ENCODE peak calls at places on chromosomes 7 and 10, in six cellular contexts. I is suprapubic skin; U is heart right ventricle; Y is cardiac fibroblast; S is fibroblast of lung; T is CD8-positive, alpha-beta memory T cell. H is an unnamed sample.

GRCh38 chr10:117532451-117533107 is 10.0 kb upstream of the EMX2 start:
- DNase-seq in I (peak; percentile 74), U (no peak), S (no peak), T (no peak), Y (no peak), H (no peak)

GRCh38 chr10:59857921-59858320 is 48.4 kb downstream of the CCDC6 start:
- DNase-seq in S (no peak), Y (no peak), T (no peak), U (no peak), I (no peak), H (no peak)

GRCh38 chr7:24576171-24577052 is 3.2 kb downstream of the PALS2 start:
- DNase-seq in T (no peak), I (no peak), U (no peak), Y (peak; percentile 84), S (peak; percentile 87), H (peak; percentile 37)

GRCh38 chr10:88361995-88362540 is 221.1 kb downstream of the RNLS start:
- DNase-seq in Y (no peak), T (no peak), S (no peak), U (no peak), I (no peak), H (no peak)

GRCh38 chr10:64408386-64409178 is 887.4 kb downstream of the REEP3 start:
- DNase-seq in S (peak; percentile 33), Y (peak; percentile 2), I (no peak), T (no peak), U (peak; percentile 20), H (no peak)

GRCh38 chr7:54831046-54831643 is 72.1 kb upstream of the SEC61G start:
- DNase-seq in I (no peak), S (no peak), U (no peak), T (no peak), Y (peak; percentile 33), H (no peak)

GRCh38 chr7:150371996-150372270 is 3.3 kb downstream of the REPIN1 start:
- DNase-seq in U (no peak), Y (no peak), I (no peak), S (no peak), T (no peak), H (no peak)

GRCh38 chr10:178208-178607 is 43.0 kb downstream of the ZMYND11 start:
- DNase-seq in Y (peak; percentile 69), T (no peak), S (peak; percentile 76), U (no peak), I (no peak), H (no peak)

GRCh38 chr10:96719205-96719604 is 1.1 kb downstream of the PIK3AP1 start:
- DNase-seq in U (no peak), Y (no peak), I (no peak), S (no peak), T (no peak), H (no peak)

GRCh38 chr10:22500567-22501369 is 155.5 kb downstream of the SPAG6 start:
- DNase-seq in U (no peak), I (no peak), S (peak; percentile 31), Y (no peak), T (no peak), H (no peak)

GRCh38 chr7:123847868-123848267 is 2.9 kb downstream of the HYAL4 start:
- DNase-seq in I (no peak), S (no peak), T (no peak), U (no peak), Y (no peak), H (no peak)

GRCh38 chr7:77348371-77348813 is 67.8 kb downstream of the GSAP start:
- DNase-seq in S (peak; percentile 72), Y (peak; percentile 95), I (no peak), U (peak; percentile 70), T (no peak), H (no peak)

GRCh38 chr7:149422914-149423285 is 38.0 kb downstream of the ZNF777 start:
- DNase-seq in U (no peak), I (no peak), S (no peak), Y (no peak), T (no peak), H (no peak)

GRCh38 chr10:112763916-112764520 is 186.0 kb upstream of the TCF7L2 start:
- DNase-seq in S (peak; percentile 68), T (no peak), Y (peak; percentile 65), I (no peak), U (no peak), H (no peak)

GRCh38 chr10:5043716-5044115 is 40.1 kb upstream of the AKR1C2 start:
- DNase-seq in I (no peak), S (peak; percentile 15), T (no peak), Y (peak; percentile 50), U (no peak), H (no peak)

GRCh38 chr7:129188892-129189660 is 643 bp downstream of the SMO start:
- DNase-seq in T (no peak), I (no peak), Y (no peak), S (peak; percentile 24), U (no peak), H (no peak)

GRCh38 chr7:31890198-31890597 is 180.0 kb downstream of the PDE1C start:
- DNase-seq in T (no peak), I (no peak), S (peak; percentile 0), U (no peak), Y (no peak), H (no peak)

GRCh38 chr7:120792091-120792860 is 65.7 kb downstream of the TSPAN12 start:
- DNase-seq in T (peak; percentile 25), S (peak; percentile 72), Y (peak; percentile 78), I (peak; percentile 79), U (peak; percentile 70), H (no peak)

GRCh38 chr10:62961951-62962523 is 145.9 kb upstream of the EGR2 start:
- DNase-seq in U (peak; percentile 62), I (no peak), T (no peak), S (peak; percentile 9), Y (peak; percentile 36), H (no peak)

GRCh38 chr10:23422003-23422411 is 16.9 kb upstream of the OTUD1 start:
- DNase-seq in U (no peak), I (no peak), Y (no peak), T (no peak), S (no peak), H (no peak)

GRCh38 chr7:134669845-134670373 is 23.3 kb downstream of the BPGM start:
- DNase-seq in T (peak; percentile 74), I (no peak), Y (peak; percentile 98), S (peak; percentile 68), U (no peak), H (no peak)

GRCh38 chr10:29501692-29502091 is 133.1 kb downstream of the SVIL start:
- DNase-seq in S (peak; percentile 79), I (no peak), T (no peak), U (no peak), Y (peak; percentile 94), H (no peak)

GRCh38 chr7:92646966-92647625 is 56.9 kb upstream of the FAM133B start:
- DNase-seq in Y (no peak), U (no peak), S (no peak), T (no peak), I (no peak), H (no peak)

GRCh38 chr10:63491558-63492316 is 26.0 kb upstream of the JMJD1C start:
- DNase-seq in S (peak; percentile 94), U (peak; percentile 40), I (no peak), T (no peak), Y (peak; percentile 95), H (peak; percentile 77)

GRCh38 chr10:6763417-6763816 is 183.3 kb upstream of the PRKCQ start:
- DNase-seq in S (no peak), T (no peak), I (no peak), Y (no peak), U (no peak), H (no peak)

GRCh38 chr10:118754132-118754555 is 626 bp downstream of the CACUL1 start:
- DNase-seq in Y (peak; percentile 27), S (peak; percentile 31), T (peak; percentile 31), I (no peak), U (peak; percentile 45), H (no peak)

DNA sequence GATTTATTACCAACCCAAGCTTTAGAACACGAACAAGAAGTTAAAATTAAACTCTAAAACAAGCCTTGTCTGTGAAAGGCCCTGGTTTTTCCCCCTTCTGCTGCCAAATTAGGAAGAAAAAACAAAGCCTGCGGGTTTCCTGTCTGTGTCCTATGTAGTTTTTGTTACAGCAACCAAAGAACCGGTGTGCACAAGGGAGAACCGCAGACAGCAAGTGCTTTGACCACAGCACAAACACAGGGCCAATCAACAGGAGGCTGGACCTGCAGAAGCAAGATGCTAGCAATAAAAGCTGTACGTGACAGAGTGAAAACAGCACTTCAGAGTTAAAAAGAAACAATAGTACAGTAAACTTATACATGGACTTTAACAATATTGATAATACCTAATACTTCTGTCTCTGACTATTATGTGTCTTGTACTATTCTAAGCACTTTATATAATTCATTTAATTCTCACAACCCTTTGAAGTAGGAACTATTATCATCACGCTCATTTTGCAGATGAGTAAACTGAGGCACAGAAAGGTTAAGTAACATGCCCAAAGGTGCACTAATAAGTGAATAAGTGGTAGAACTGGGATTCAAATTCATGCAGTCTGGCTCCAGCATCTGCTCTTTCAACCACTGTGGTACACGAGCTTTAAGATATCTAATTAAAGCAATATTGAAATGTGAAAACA is 66.0 kb downstream of the STK17A start:
- DNase-seq in U (no peak), I (no peak), Y (peak; percentile 93), S (peak; percentile 69), T (peak; percentile 65), H (no peak)
- H3K4me3 ChIP-seq in U (no peak overlapping the region), I (no peak overlapping the region), Y (no peak overlapping the region), S (no peak overlapping the region), T (peak overlapping the region; percentile 64), H (no peak overlapping the region)

DNA sequence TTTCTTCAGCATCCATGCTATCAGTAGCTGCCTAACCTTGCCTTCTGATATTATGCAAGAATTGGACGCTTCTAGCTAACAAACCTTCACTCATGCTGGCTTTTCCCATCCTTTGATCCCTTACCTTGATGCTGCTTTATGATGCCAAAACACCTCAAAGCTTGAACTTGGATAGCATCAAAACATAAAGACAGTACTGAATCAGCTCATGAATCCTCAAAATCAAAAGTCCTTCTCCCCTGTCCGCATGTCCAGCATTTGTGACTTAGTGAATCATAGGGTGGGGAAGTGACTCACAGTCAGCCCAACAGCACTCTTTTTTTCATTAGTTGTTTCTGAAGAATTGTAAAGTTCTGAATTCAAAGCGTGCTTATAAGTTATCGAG is 89.5 kb upstream of the PIK3CG start:
- DNase-seq in S (peak; percentile 75), Y (peak; percentile 87), U (no peak), T (no peak), I (no peak), H (no peak)
- H3K4me3 ChIP-seq in S (no peak overlapping the region), Y (no peak overlapping the region), U (no peak overlapping the region), T (no peak overlapping the region), I (no peak overlapping the region), H (no peak overlapping the region)

DNA sequence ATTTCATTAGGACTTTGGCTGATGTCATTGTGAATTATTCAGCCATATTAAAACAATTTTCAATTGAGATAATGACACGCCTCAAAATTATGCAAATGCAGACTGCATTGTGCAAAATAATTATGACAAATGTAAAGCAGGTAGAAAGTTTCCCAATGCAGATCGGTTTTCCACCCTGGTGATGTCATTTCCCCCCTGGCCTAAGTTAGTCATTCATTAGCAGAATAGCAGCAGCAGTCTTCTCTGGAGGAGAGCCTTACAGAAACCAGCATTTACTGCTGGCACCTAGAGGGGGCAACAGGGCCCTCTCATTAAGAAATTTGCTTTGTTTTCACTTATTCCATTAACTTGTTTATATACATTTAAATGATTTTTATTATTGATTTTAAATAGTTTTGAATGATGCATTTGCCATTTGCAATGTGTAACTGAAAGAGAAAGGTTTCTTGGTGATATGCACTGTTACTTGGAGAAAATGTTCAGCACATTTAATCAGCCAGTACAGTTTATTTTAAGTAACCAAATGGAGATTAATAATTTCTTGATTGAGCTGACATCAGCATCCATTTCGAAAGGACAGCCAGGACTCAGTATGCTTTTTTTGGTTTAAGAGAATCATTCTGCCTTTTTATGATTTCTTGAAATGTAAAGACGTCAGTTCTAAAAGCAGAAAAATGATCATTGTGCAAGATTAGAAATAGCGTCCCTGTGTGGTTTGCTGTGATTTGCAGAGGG is 3.4 kb downstream of the ARID5B start:
- DNase-seq in I (no peak), U (no peak), Y (peak; percentile 88), S (peak; percentile 72), T (no peak), H (no peak)
- H3K4me3 ChIP-seq in I (peak overlapping the region; percentile 93), U (no peak overlapping the region), Y (no peak overlapping the region), S (peak overlapping the region; percentile 60), T (peak overlapping the region; percentile 98), H (peak overlapping the region; percentile 81)

GRCh38 chr10:33377658-33378025 is 43.2 kb upstream of the NRP1 start:
- DNase-seq in S (peak; percentile 45), U (no peak), Y (peak; percentile 75), T (no peak), I (no peak), H (no peak)
- H3K4me3 ChIP-seq in S (no peak overlapping the region), U (no peak overlapping the region), Y (no peak overlapping the region), T (no peak overlapping the region), I (no peak overlapping the region), H (no peak overlapping the region)

H was measured in AG04449.